ENCODE peak calls at places on chromosome 12, in seven cellular contexts. One of them, this sample, is unnamed.

GRCh38 chr12:2794261-2794735 is 472 bp upstream of the FKBP4 start:
- DNase-seq in astrocyte of the cerebellum: no peak
- DNase-seq in mucosa of descending colon: no peak
- DNase-seq in CD4-positive, alpha-beta T cell: peak; percentile 8
- DNase-seq in MCF 10A: no peak
- DNase-seq in heart right ventricle: no peak
- DNase-seq in mesothelial cell of epicardium: peak; percentile 44
- DNase-seq in this sample: peak; percentile 59

GRCh38 chr12:122123051-122123760 is 44.6 kb downstream of the MLXIP start:
- DNase-seq in astrocyte of the cerebellum: peak; percentile 49
- DNase-seq in mucosa of descending colon: peak; percentile 75
- DNase-seq in CD4-positive, alpha-beta T cell: peak; percentile 69
- DNase-seq in MCF 10A: peak; percentile 84
- DNase-seq in heart right ventricle: peak; percentile 77
- DNase-seq in mesothelial cell of epicardium: no peak
- DNase-seq in this sample: peak; percentile 69

GRCh38 chr12:14138495-14138894 is 157.1 kb upstream of the GRIN2B start:
- DNase-seq in astrocyte of the cerebellum: no peak
- DNase-seq in mucosa of descending colon: no peak
- DNase-seq in CD4-positive, alpha-beta T cell: no peak
- DNase-seq in MCF 10A: peak; percentile 1
- DNase-seq in heart right ventricle: no peak
- DNase-seq in mesothelial cell of epicardium: no peak
- DNase-seq in this sample: peak; percentile 41

GRCh38 chr12:3725267-3726115 is 27.4 kb downstream of the CRACR2A start:
- DNase-seq in astrocyte of the cerebellum: no peak
- DNase-seq in mucosa of descending colon: no peak
- DNase-seq in CD4-positive, alpha-beta T cell: no peak
- DNase-seq in MCF 10A: no peak
- DNase-seq in heart right ventricle: no peak
- DNase-seq in mesothelial cell of epicardium: no peak
- DNase-seq in this sample: no peak

GRCh38 chr12:47549258-47549657 is 156.6 kb downstream of the RPAP3 start:
- DNase-seq in astrocyte of the cerebellum: no peak
- DNase-seq in mucosa of descending colon: no peak
- DNase-seq in CD4-positive, alpha-beta T cell: no peak
- DNase-seq in MCF 10A: peak; percentile 62
- DNase-seq in heart right ventricle: no peak
- DNase-seq in mesothelial cell of epicardium: no peak
- DNase-seq in this sample: no peak

GRCh38 chr12:91414147-91414546 is 231.5 kb upstream of the DCN start:
- DNase-seq in astrocyte of the cerebellum: no peak
- DNase-seq in mucosa of descending colon: no peak
- DNase-seq in CD4-positive, alpha-beta T cell: no peak
- DNase-seq in MCF 10A: no peak
- DNase-seq in heart right ventricle: no peak
- DNase-seq in mesothelial cell of epicardium: no peak
- DNase-seq in this sample: no peak

GRCh38 chr12:51200806-51201205 is 17.1 kb downstream of the POU6F1 start:
- DNase-seq in astrocyte of the cerebellum: no peak
- DNase-seq in mucosa of descending colon: no peak
- DNase-seq in CD4-positive, alpha-beta T cell: no peak
- DNase-seq in MCF 10A: no peak
- DNase-seq in heart right ventricle: no peak
- DNase-seq in mesothelial cell of epicardium: no peak
- DNase-seq in this sample: no peak

GRCh38 chr12:106123110-106123509 is 15.6 kb downstream of the NUAK1 start:
- DNase-seq in astrocyte of the cerebellum: no peak
- DNase-seq in mucosa of descending colon: no peak
- DNase-seq in CD4-positive, alpha-beta T cell: no peak
- DNase-seq in MCF 10A: no peak
- DNase-seq in heart right ventricle: no peak
- DNase-seq in mesothelial cell of epicardium: no peak
- DNase-seq in this sample: no peak

GRCh38 chr12:65019696-65020095 is 101.4 kb downstream of the WIF1 start:
- DNase-seq in astrocyte of the cerebellum: no peak
- DNase-seq in mucosa of descending colon: no peak
- DNase-seq in CD4-positive, alpha-beta T cell: no peak
- DNase-seq in MCF 10A: no peak
- DNase-seq in heart right ventricle: no peak
- DNase-seq in mesothelial cell of epicardium: no peak
- DNase-seq in this sample: no peak

GRCh38 chr12:118164798-118165486 is 29.0 kb downstream of the PEBP1 start:
- DNase-seq in astrocyte of the cerebellum: no peak
- DNase-seq in mucosa of descending colon: no peak
- DNase-seq in CD4-positive, alpha-beta T cell: no peak
- DNase-seq in MCF 10A: peak; percentile 40
- DNase-seq in heart right ventricle: no peak
- DNase-seq in mesothelial cell of epicardium: no peak
- DNase-seq in this sample: peak; percentile 24

GRCh38 chr12:2615665-2616387 is 178.9 kb upstream of the FKBP4 start:
- DNase-seq in astrocyte of the cerebellum: peak; percentile 56
- DNase-seq in mucosa of descending colon: no peak
- DNase-seq in CD4-positive, alpha-beta T cell: no peak
- DNase-seq in MCF 10A: no peak
- DNase-seq in heart right ventricle: peak; percentile 62
- DNase-seq in mesothelial cell of epicardium: no peak
- DNase-seq in this sample: no peak

GRCh38 chr12:2334291-2335088 is 281.7 kb downstream of the CACNA1C start:
- DNase-seq in astrocyte of the cerebellum: no peak
- DNase-seq in mucosa of descending colon: no peak
- DNase-seq in CD4-positive, alpha-beta T cell: no peak
- DNase-seq in MCF 10A: no peak
- DNase-seq in heart right ventricle: no peak
- DNase-seq in mesothelial cell of epicardium: no peak
- DNase-seq in this sample: no peak

GRCh38 chr12:50185975-50186663 is 18.9 kb upstream of the CERS5 start:
- DNase-seq in astrocyte of the cerebellum: no peak
- DNase-seq in mucosa of descending colon: no peak
- DNase-seq in CD4-positive, alpha-beta T cell: no peak
- DNase-seq in MCF 10A: peak; percentile 22
- DNase-seq in heart right ventricle: no peak
- DNase-seq in mesothelial cell of epicardium: no peak
- DNase-seq in this sample: no peak

GRCh38 chr12:29354954-29355353 is 26.0 kb downstream of the ERGIC2 start:
- DNase-seq in astrocyte of the cerebellum: no peak
- DNase-seq in mucosa of descending colon: no peak
- DNase-seq in CD4-positive, alpha-beta T cell: no peak
- DNase-seq in MCF 10A: no peak
- DNase-seq in heart right ventricle: no peak
- DNase-seq in mesothelial cell of epicardium: no peak
- DNase-seq in this sample: no peak

GRCh38 chr12:61538951-61539350 is 721.3 kb upstream of the USP15 start:
- DNase-seq in astrocyte of the cerebellum: no peak
- DNase-seq in mucosa of descending colon: no peak
- DNase-seq in CD4-positive, alpha-beta T cell: no peak
- DNase-seq in MCF 10A: peak; percentile 17
- DNase-seq in heart right ventricle: no peak
- DNase-seq in mesothelial cell of epicardium: no peak
- DNase-seq in this sample: no peak

GRCh38 chr12:6082613-6083012 is 41.9 kb downstream of the VWF start:
- DNase-seq in astrocyte of the cerebellum: no peak
- DNase-seq in mucosa of descending colon: no peak
- DNase-seq in CD4-positive, alpha-beta T cell: no peak
- DNase-seq in MCF 10A: no peak
- DNase-seq in heart right ventricle: no peak
- DNase-seq in mesothelial cell of epicardium: no peak
- DNase-seq in this sample: no peak

GRCh38 chr12:6083606-6084005 is 40.9 kb downstream of the VWF start:
- DNase-seq in astrocyte of the cerebellum: no peak
- DNase-seq in mucosa of descending colon: no peak
- DNase-seq in CD4-positive, alpha-beta T cell: no peak
- DNase-seq in MCF 10A: no peak
- DNase-seq in heart right ventricle: no peak
- DNase-seq in mesothelial cell of epicardium: no peak
- DNase-seq in this sample: no peak

GRCh38 chr12:6085841-6086240 is 38.6 kb downstream of the VWF start:
- DNase-seq in astrocyte of the cerebellum: no peak
- DNase-seq in mucosa of descending colon: no peak
- DNase-seq in CD4-positive, alpha-beta T cell: no peak
- DNase-seq in MCF 10A: no peak
- DNase-seq in heart right ventricle: no peak
- DNase-seq in mesothelial cell of epicardium: no peak
- DNase-seq in this sample: no peak

GRCh38 chr12:6084969-6085450 is 39.5 kb downstream of the VWF start:
- DNase-seq in astrocyte of the cerebellum: no peak
- DNase-seq in mucosa of descending colon: no peak
- DNase-seq in CD4-positive, alpha-beta T cell: no peak
- DNase-seq in MCF 10A: no peak
- DNase-seq in heart right ventricle: no peak
- DNase-seq in mesothelial cell of epicardium: no peak
- DNase-seq in this sample: no peak

DNA sequence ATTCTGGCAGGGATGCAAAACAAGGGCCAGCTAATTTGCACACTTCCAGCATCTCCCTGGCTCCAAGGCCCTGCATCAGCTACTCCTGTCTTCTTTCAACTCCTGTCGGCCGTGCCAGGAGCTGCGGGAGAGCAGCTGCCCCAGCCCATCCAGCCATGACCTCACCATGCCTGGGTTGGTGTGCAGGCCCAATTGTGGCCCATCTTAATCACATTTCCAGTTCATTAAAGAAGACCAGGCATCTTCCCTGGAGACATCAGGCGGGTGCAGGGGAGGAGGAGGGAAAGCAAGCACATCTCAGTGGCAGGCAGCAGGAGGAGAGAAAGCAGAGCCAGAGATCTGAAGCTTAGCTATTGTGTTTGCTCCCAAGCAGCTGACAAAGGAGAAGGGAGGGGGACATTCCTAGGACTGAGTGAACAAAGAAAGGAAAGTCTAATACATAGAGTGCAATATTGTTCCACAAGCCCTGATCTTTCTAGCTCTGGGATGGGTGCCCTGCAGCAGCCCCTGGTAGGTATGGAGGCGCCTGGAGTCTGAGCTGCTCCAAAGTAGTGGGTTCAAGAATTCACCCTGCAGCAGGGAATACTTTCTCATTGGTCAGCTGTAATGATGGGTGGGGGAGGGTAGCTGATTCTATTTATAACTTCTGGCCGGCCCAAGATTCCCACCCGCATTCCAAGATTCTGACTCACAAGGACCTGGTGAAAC is 40.1 kb downstream of the VWF start:
- DNase-seq in astrocyte of the cerebellum: peak; percentile 50
- DNase-seq in mucosa of descending colon: no peak
- DNase-seq in CD4-positive, alpha-beta T cell: no peak
- DNase-seq in MCF 10A: peak; percentile 61
- DNase-seq in heart right ventricle: no peak
- DNase-seq in mesothelial cell of epicardium: no peak
- DNase-seq in this sample: no peak
- TF ChIP-seq CTCF in astrocyte of the cerebellum: no peak
- TF ChIP-seq CTCF in mucosa of descending colon: no peak
- TF ChIP-seq CTCF in CD4-positive, alpha-beta T cell: no peak
- TF ChIP-seq CTCF in MCF 10A: no peak
- TF ChIP-seq CTCF in heart right ventricle: no peak
- TF ChIP-seq CTCF in mesothelial cell of epicardium: no peak
- TF ChIP-seq CTCF in this sample: no peak

GRCh38 chr12:27523305-27523641 is 733 bp upstream of the PPFIBP1 start:
- DNase-seq in astrocyte of the cerebellum: no peak
- DNase-seq in mucosa of descending colon: no peak
- DNase-seq in CD4-positive, alpha-beta T cell: no peak
- DNase-seq in MCF 10A: no peak
- DNase-seq in heart right ventricle: no peak
- DNase-seq in mesothelial cell of epicardium: no peak
- DNase-seq in this sample: no peak

GRCh38 chr12:27525373-27525772 is 1.4 kb downstream of the PPFIBP1 start:
- DNase-seq in astrocyte of the cerebellum: no peak
- DNase-seq in mucosa of descending colon: no peak
- DNase-seq in CD4-positive, alpha-beta T cell: no peak
- DNase-seq in MCF 10A: peak; percentile 78
- DNase-seq in heart right ventricle: peak; percentile 67
- DNase-seq in mesothelial cell of epicardium: no peak
- DNase-seq in this sample: no peak

GRCh38 chr12:27524839-27525238 is 833 bp downstream of the PPFIBP1 start:
- DNase-seq in astrocyte of the cerebellum: no peak
- DNase-seq in mucosa of descending colon: peak; percentile 36
- DNase-seq in CD4-positive, alpha-beta T cell: no peak
- DNase-seq in MCF 10A: peak; percentile 41
- DNase-seq in heart right ventricle: no peak
- DNase-seq in mesothelial cell of epicardium: no peak
- DNase-seq in this sample: no peak

GRCh38 chr12:27523642-27524488 is at the start of gene PPFIBP1:
- DNase-seq in astrocyte of the cerebellum: peak; percentile 95
- DNase-seq in mucosa of descending colon: peak; percentile 100
- DNase-seq in CD4-positive, alpha-beta T cell: peak; percentile 98
- DNase-seq in MCF 10A: peak; percentile 99
- DNase-seq in heart right ventricle: peak; percentile 100
- DNase-seq in mesothelial cell of epicardium: peak; percentile 98
- DNase-seq in this sample: peak; percentile 100

DNA sequence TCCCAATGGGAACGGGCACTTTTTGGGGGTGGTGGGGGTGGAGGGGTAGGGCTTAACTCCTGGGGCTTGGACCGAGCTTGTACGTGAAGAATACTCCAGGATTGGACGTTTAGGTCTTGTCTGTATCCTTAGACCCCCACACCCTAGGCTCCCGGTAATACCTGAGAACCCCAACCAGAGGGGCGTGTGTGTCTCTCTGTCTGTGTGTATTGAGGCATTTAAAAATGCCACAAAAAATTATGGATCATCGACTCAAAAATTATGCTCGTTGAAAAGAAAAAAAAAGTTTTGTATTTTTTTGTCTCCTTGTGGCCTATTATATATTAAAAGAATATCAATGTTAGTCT is 456 bp downstream of the PPFIBP1 start:
- DNase-seq in astrocyte of the cerebellum: no peak
- DNase-seq in mucosa of descending colon: no peak
- DNase-seq in CD4-positive, alpha-beta T cell: no peak
- DNase-seq in MCF 10A: no peak
- DNase-seq in heart right ventricle: no peak
- DNase-seq in mesothelial cell of epicardium: no peak
- DNase-seq in this sample: no peak
- TF ChIP-seq CTCF in astrocyte of the cerebellum: no peak
- TF ChIP-seq CTCF in mucosa of descending colon: no peak
- TF ChIP-seq CTCF in CD4-positive, alpha-beta T cell: no peak
- TF ChIP-seq CTCF in MCF 10A: no peak
- TF ChIP-seq CTCF in heart right ventricle: peak; percentile 9
- TF ChIP-seq CTCF in mesothelial cell of epicardium: no peak
- TF ChIP-seq CTCF in this sample: no peak

GRCh38 chr12:46263140-46264017 is 5.5 kb downstream of the SLC38A1 start:
- DNase-seq in astrocyte of the cerebellum: no peak
- DNase-seq in mucosa of descending colon: no peak
- DNase-seq in CD4-positive, alpha-beta T cell: no peak
- DNase-seq in MCF 10A: no peak
- DNase-seq in heart right ventricle: no peak
- DNase-seq in mesothelial cell of epicardium: no peak
- DNase-seq in this sample: no peak
- TF ChIP-seq CTCF in astrocyte of the cerebellum: no peak
- TF ChIP-seq CTCF in mucosa of descending colon: no peak
- TF ChIP-seq CTCF in CD4-positive, alpha-beta T cell: no peak
- TF ChIP-seq CTCF in MCF 10A: peak; percentile 15
- TF ChIP-seq CTCF in heart right ventricle: no peak
- TF ChIP-seq CTCF in mesothelial cell of epicardium: peak; percentile 63
- TF ChIP-seq CTCF in this sample: peak; percentile 66

GRCh38 chr12:76739896-76740295 is 24.0 kb upstream of the ZDHHC17 start:
- DNase-seq in astrocyte of the cerebellum: no peak
- DNase-seq in mucosa of descending colon: no peak
- DNase-seq in CD4-positive, alpha-beta T cell: no peak
- DNase-seq in MCF 10A: no peak
- DNase-seq in heart right ventricle: no peak
- DNase-seq in mesothelial cell of epicardium: no peak
- DNase-seq in this sample: no peak

GRCh38 chr12:76740501-76740900 is 23.4 kb upstream of the ZDHHC17 start:
- DNase-seq in astrocyte of the cerebellum: no peak
- DNase-seq in mucosa of descending colon: no peak
- DNase-seq in CD4-positive, alpha-beta T cell: no peak
- DNase-seq in MCF 10A: no peak
- DNase-seq in heart right ventricle: no peak
- DNase-seq in mesothelial cell of epicardium: no peak
- DNase-seq in this sample: no peak

GRCh38 chr12:76738824-76739579 is 24.9 kb upstream of the ZDHHC17 start:
- DNase-seq in astrocyte of the cerebellum: no peak
- DNase-seq in mucosa of descending colon: no peak
- DNase-seq in CD4-positive, alpha-beta T cell: no peak
- DNase-seq in MCF 10A: no peak
- DNase-seq in heart right ventricle: no peak
- DNase-seq in mesothelial cell of epicardium: no peak
- DNase-seq in this sample: no peak
- TF ChIP-seq CTCF in astrocyte of the cerebellum: no peak
- TF ChIP-seq CTCF in mucosa of descending colon: no peak
- TF ChIP-seq CTCF in CD4-positive, alpha-beta T cell: no peak
- TF ChIP-seq CTCF in MCF 10A: no peak
- TF ChIP-seq CTCF in heart right ventricle: no peak
- TF ChIP-seq CTCF in mesothelial cell of epicardium: no peak
- TF ChIP-seq CTCF in this sample: no peak